ENCODE peak calls at places on chromosomes 13 and 19, in nine cellular contexts. S is CD8-positive, alpha-beta T cell; E is breast epithelium; I is lung; R is cardiac muscle cell; T is naive thymus-derived CD4-positive, alpha-beta T cell; P is thyroid gland; A is adrenal gland; H is hepatocyte. F is an unnamed sample. For H3K4me1, the result is how much of the 10 kb centered on the place peaks cover.

GRCh38 chr13:23849670-23850069 is 39.5 kb downstream of the MIPEP start:
- DNase-seq in E (no peak), I (no peak), S (no peak), H (no peak), T (no peak), R (no peak), A (no peak), P (no peak), F (no peak)

GRCh38 chr13:98678741-98679140 is 73.7 kb downstream of the SLC15A1 start:
- DNase-seq in P (no peak), S (no peak), R (no peak), E (no peak), I (no peak), H (no peak), T (no peak), A (no peak), F (no peak)

GRCh38 chr19:49677232-49677881 is at the start of gene PRMT1:
- DNase-seq in H (peak), S (no peak), E (no peak), R (no peak), P (peak), I (no peak), A (no peak), T (peak), F (no peak)

GRCh38 chr19:47719047-47719885 is 6.0 kb downstream of the EHD2 start:
- DNase-seq in R (peak), P (peak), E (peak), S (no peak), I (peak), T (no peak), H (peak), A (peak), F (no peak)

GRCh38 chr19:6903446-6903845 is 16.1 kb downstream of the ADGRE1 start:
- DNase-seq in E (no peak), S (no peak), H (no peak), I (no peak), P (no peak), T (no peak), R (no peak), A (no peak), F (no peak)

GRCh38 chr13:25930655-25931054 is 121.2 kb downstream of the SHISA2 start:
- DNase-seq in H (no peak), E (no peak), T (no peak), P (no peak), A (no peak), S (no peak), I (no peak), R (no peak), F (no peak)

GRCh38 chr19:4220188-4220587 is 9.1 kb upstream of the EBI3 start:
- DNase-seq in T (no peak), I (no peak), E (no peak), R (no peak), A (no peak), S (no peak), P (no peak), H (no peak), F (no peak)

GRCh38 chr13:28597641-28598040 is 61.3 kb upstream of the POMP start:
- DNase-seq in E (no peak), P (no peak), S (no peak), R (peak), I (no peak), A (no peak), H (peak), T (no peak), F (no peak)

GRCh38 chr13:46913757-46914156 is 16.9 kb upstream of the HTR2A start:
- DNase-seq in A (no peak), R (no peak), H (no peak), S (no peak), E (no peak), I (no peak), T (no peak), P (no peak), F (no peak)

DNA sequence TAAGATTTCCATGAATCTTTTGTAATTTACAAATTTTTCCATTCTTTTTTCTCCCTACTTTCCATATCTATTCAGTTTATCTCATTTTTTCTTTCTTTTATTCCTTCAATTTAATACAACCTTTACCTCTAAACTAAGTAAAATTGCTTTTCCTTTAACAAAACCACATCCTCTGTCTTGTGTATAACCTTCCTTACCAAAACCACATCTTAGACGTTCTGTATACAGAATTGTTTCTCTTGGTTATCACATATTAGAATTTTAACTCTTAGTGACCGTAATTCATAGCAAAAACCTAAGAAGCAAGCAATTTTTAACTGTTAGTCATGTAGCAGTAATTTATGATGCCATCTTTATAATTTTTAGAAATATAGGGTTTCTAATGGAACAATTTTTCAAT is 15.0 kb downstream of the PPP5C start:
- DNase-seq in T (peak), P (no peak), E (no peak), S (no peak), I (no peak), A (no peak), R (no peak), H (no peak), F (no peak)
- H3K4me1 ChIP-seq in T (under half), P (under half), E (under half), S (under half), I (under half), A (under half), R (under half), H (under half), F (under half)

GRCh38 chr19:45528744-45529453 is 21.6 kb downstream of the VASP start:
- DNase-seq in P (peak), R (peak), T (peak), I (peak), S (peak), E (peak), H (peak), A (peak), F (peak)
- H3K4me3 ChIP-seq in P (no peak), R (peak), T (no peak), I (no peak), S (no peak), E (peak), H (peak), A (no peak), F (peak)

DNA sequence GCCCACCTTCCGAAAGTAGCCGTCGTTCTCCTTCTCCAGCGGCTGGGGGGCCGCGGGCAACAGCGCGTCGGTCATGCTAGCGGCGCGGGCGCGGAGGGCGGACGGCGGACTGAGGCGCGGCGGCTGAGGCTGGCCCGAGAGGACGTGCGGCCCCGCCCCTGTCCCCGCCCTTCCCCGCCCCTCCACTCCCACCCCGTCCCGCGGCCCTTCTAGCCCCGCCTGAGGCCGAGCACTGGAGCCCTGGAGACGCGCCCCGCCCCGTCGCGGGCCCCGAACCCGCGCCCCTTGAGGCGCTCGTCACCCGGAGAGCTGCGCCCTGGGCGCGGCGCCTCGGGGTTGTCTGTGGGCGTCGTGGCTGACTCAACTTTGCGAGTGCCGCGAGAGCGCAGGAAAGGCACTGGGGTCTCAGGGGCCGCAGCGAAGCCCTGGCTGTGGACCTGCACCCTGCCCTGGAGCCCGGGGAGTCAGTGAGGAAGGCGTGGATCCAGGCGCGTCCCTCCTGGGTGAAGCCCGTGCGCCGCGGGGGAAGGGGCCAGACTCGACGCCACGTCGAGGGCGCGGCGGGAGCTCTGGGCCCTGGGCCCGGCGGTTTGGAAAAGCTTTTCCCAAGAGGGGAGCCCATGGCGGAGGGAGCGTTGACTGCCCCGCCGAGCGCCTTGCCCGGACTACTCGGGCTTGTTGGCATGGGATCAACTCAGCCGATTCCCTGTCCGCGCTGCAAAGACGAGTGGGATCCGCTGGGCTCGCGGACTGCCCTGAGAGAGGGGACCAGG is at the start of gene RHPN2:
- DNase-seq in S (no peak), P (peak), T (peak), E (peak), R (peak), A (no peak), H (peak), I (peak), F (no peak)
- H3K4me1 ChIP-seq in S (under half), P (under half), T (under half), E (under half), R (under half), A (under half), H (under half), I (under half), F (under half)

GRCh38 chr13:20997301-20998061 is 63.9 kb downstream of the LATS2 start:
- DNase-seq in R (peak), P (no peak), I (no peak), E (no peak), S (no peak), A (no peak), H (no peak), T (no peak), F (no peak)
- H3K4me3 ChIP-seq in R (no peak), P (no peak), I (no peak), E (no peak), S (no peak), A (no peak), H (no peak), T (no peak), F (no peak)